ENCODE peak calls at places on chromosomes 5 and 9, in ten cellular contexts. I, U, T, K, B, L, Y, F, P and S are unnamed samples.

GRCh38 chr5:120055858-120056257 is 408.2 kb upstream of the PRR16 start:
- DNase-seq in I (peak), U (no peak), T (peak), K (no peak), B (no peak), L (no peak), Y (no peak), F (no peak), P (no peak), S (no peak)

GRCh38 chr9:105459329-105459728 is 11.5 kb downstream of the FSD1L start:
- DNase-seq in I (no peak), U (no peak), T (no peak), K (no peak), B (no peak), L (no peak), Y (no peak), F (no peak), P (no peak), S (no peak)

GRCh38 chr9:131677051-131677444 is 62.8 kb downstream of the RAPGEF1 start:
- DNase-seq in I (no peak), U (no peak), T (no peak), K (no peak), B (no peak), L (no peak), Y (no peak), F (no peak), P (no peak), S (no peak)

GRCh38 chr9:118444403-118444802 is 740.2 kb downstream of the TLR4 start:
- DNase-seq in I (no peak), U (no peak), T (no peak), K (no peak), B (no peak), L (no peak), Y (no peak), F (no peak), P (no peak), S (no peak)

GRCh38 chr9:129610193-129610472 is 10.8 kb downstream of the C9orf50 start:
- DNase-seq in I (no peak), U (no peak), T (no peak), K (no peak), B (no peak), L (no peak), Y (no peak), F (no peak), P (no peak), S (no peak)

GRCh38 chr9:69079186-69079585 is 43.6 kb downstream of the FXN start:
- DNase-seq in I (no peak), U (no peak), T (no peak), K (no peak), B (no peak), L (no peak), Y (no peak), F (no peak), P (no peak), S (no peak)

GRCh38 chr9:6584881-6585597 is 60.5 kb downstream of the GLDC start:
- DNase-seq in I (no peak), U (no peak), T (peak), K (no peak), B (peak), L (no peak), Y (no peak), F (no peak), P (no peak), S (peak)

GRCh38 chr9:119221281-119221680 is 148.0 kb downstream of the BRINP1 start:
- DNase-seq in I (no peak), U (no peak), T (no peak), K (no peak), B (no peak), L (no peak), Y (no peak), F (no peak), P (no peak), S (no peak)

GRCh38 chr9:133538176-133538575 is 3.7 kb downstream of the ADAMTSL2 start:
- DNase-seq in I (no peak), U (no peak), T (no peak), K (no peak), B (no peak), L (no peak), Y (no peak), F (no peak), P (no peak), S (no peak)

GRCh38 chr9:18820566-18821095 is 212.4 kb downstream of the SAXO1 start:
- DNase-seq in I (no peak), U (no peak), T (peak), K (no peak), B (no peak), L (no peak), Y (no peak), F (no peak), P (no peak), S (no peak)

GRCh38 chr9:108830292-108830691 is 25.5 kb downstream of the ACTL7B start:
- DNase-seq in I (no peak), U (no peak), T (no peak), K (no peak), B (no peak), L (no peak), Y (no peak), F (no peak), P (no peak), S (no peak)

GRCh38 chr9:128275198-128276007 is at the start of gene GOLGA2:
- DNase-seq in I (peak), U (no peak), T (peak), K (no peak), B (peak), L (peak), Y (no peak), F (no peak), P (peak), S (no peak)

GRCh38 chr9:133886563-133887501 is 105.3 kb downstream of the VAV2 start:
- DNase-seq in I (no peak), U (no peak), T (no peak), K (no peak), B (no peak), L (no peak), Y (no peak), F (no peak), P (no peak), S (no peak)

GRCh38 chr5:177493795-177494355 is 3.5 kb downstream of the PDLIM7 start:
- DNase-seq in I (no peak), U (no peak), T (no peak), K (peak), B (no peak), L (no peak), Y (no peak), F (no peak), P (no peak), S (no peak)

GRCh38 chr5:83277154-83277553 is 194.4 kb upstream of the VCAN start:
- DNase-seq in I (no peak), U (no peak), T (no peak), K (no peak), B (no peak), L (no peak), Y (no peak), F (no peak), P (no peak), S (no peak)

GRCh38 chr5:138726848-138727247 is 26.4 kb upstream of the CTNNA1 start:
- DNase-seq in I (no peak), U (no peak), T (no peak), K (no peak), B (no peak), L (no peak), Y (no peak), F (no peak), P (no peak), S (no peak)

GRCh38 chr9:21836437-21837161 is 34.2 kb downstream of the MTAP start:
- DNase-seq in I (peak), U (no peak), T (peak), K (no peak), B (peak), L (no peak), Y (no peak), F (no peak), P (no peak), S (no peak)

GRCh38 chr5:74318985-74319563 is 321.5 kb downstream of the ENC1 start:
- DNase-seq in I (no peak), U (no peak), T (peak), K (no peak), B (no peak), L (no peak), Y (no peak), F (no peak), P (no peak), S (no peak)

GRCh38 chr9:128805661-128806060 is 12.6 kb upstream of the ENDOG start:
- DNase-seq in I (no peak), U (peak), T (no peak), K (no peak), B (no peak), L (no peak), Y (no peak), F (no peak), P (no peak), S (peak)

GRCh38 chr9:75130621-75131020 is 42.3 kb downstream of the OSTF1 start:
- DNase-seq in I (no peak), U (no peak), T (peak), K (no peak), B (no peak), L (no peak), Y (no peak), F (no peak), P (no peak), S (no peak)

GRCh38 chr9:93091453-93092081 is 4.5 kb upstream of the CARD19 start:
- DNase-seq in I (no peak), U (no peak), T (peak), K (peak), B (peak), L (peak), Y (no peak), F (peak), P (no peak), S (no peak)

GRCh38 chr5:52988335-52989024 is 672 bp upstream of the ITGA2 start:
- DNase-seq in I (no peak), U (no peak), T (no peak), K (no peak), B (peak), L (no peak), Y (no peak), F (no peak), P (no peak), S (no peak)

GRCh38 chr5:144857454-144857853 is 686.8 kb downstream of the KCTD16 start:
- DNase-seq in I (no peak), U (no peak), T (no peak), K (no peak), B (no peak), L (no peak), Y (no peak), F (no peak), P (no peak), S (peak)

GRCh38 chr5:174609116-174609515 is 115.3 kb upstream of the MSX2 start:
- DNase-seq in I (no peak), U (no peak), T (no peak), K (no peak), B (peak), L (no peak), Y (no peak), F (no peak), P (no peak), S (no peak)